ENCODE peak calls at places on chromosomes 3 and 15, in eight cellular contexts. O, U, W, S, D, Q, G and N are unnamed samples.
A peak's percentile ranks its signal among the peaks of the same experiment; 100 is the strongest.

GRCh38 chr3:177150970-177151627 is 46.2 kb downstream of the TBL1XR1 start:
- DNase-seq in O (peak; percentile 38), W (peak; percentile 77), U (peak; percentile 18), Q (no peak), D (no peak), G (no peak), S (peak; percentile 22), N (no peak)

GRCh38 chr3:16888785-16889607 is 4.2 kb downstream of the PLCL2 start:
- DNase-seq in W (peak; percentile 78), G (no peak), U (no peak), O (no peak), D (no peak), S (peak; percentile 47), Q (no peak), N (no peak)

GRCh38 chr3:129321887-129322286 is 43.2 kb downstream of the HMCES start:
- DNase-seq in G (no peak), U (no peak), Q (no peak), O (no peak), W (no peak), S (no peak), D (no peak), N (no peak)

GRCh38 chr3:5657109-5657508 is 469.6 kb downstream of the EDEM1 start:
- DNase-seq in W (no peak), D (no peak), Q (no peak), S (no peak), G (no peak), U (no peak), O (peak; percentile 46), N (no peak)

GRCh38 chr3:38824349-38824748 is 8.3 kb upstream of the SCN10A start:
- DNase-seq in G (no peak), Q (no peak), W (no peak), S (no peak), O (no peak), U (no peak), D (no peak), N (no peak)

GRCh38 chr3:160695003-160695402 is 18.0 kb downstream of the ARL14 start:
- DNase-seq in G (no peak), S (no peak), U (no peak), O (no peak), W (no peak), Q (no peak), D (no peak), N (no peak)

GRCh38 chr3:34106879-34107278 is 308.4 kb downstream of the PDCD6IP start:
- DNase-seq in U (peak; percentile 67), D (no peak), O (peak; percentile 42), G (no peak), Q (no peak), W (peak; percentile 70), S (no peak), N (no peak)

GRCh38 chr15:80474224-80474619 is 70.0 kb downstream of the ARNT2 start:
- DNase-seq in W (no peak), D (no peak), Q (no peak), S (no peak), U (no peak), O (no peak), G (no peak), N (no peak)

GRCh38 chr3:76824658-76825310 is 215.1 kb upstream of the ROBO2 start:
- DNase-seq in G (no peak), D (no peak), U (no peak), W (no peak), S (no peak), O (no peak), Q (no peak), N (no peak)

GRCh38 chr3:142285057-142285666 is 59.8 kb upstream of the GK5 start:
- DNase-seq in O (no peak), S (no peak), Q (peak; percentile 18), G (no peak), D (no peak), W (no peak), U (no peak), N (no peak)

GRCh38 chr3:103158183-103158582 is 723.4 kb downstream of the ZPLD1 start:
- DNase-seq in O (no peak), U (no peak), Q (no peak), W (no peak), S (no peak), G (no peak), D (no peak), N (no peak)

GRCh38 chr3:142896201-142896755 is 7.4 kb upstream of the PCOLCE2 start:
- DNase-seq in Q (no peak), O (no peak), D (no peak), U (no peak), W (no peak), S (no peak), G (no peak), N (no peak)

GRCh38 chr3:12179441-12179840 is 20.7 kb upstream of the TIMP4 start:
- DNase-seq in Q (no peak), U (no peak), S (no peak), G (no peak), O (no peak), D (no peak), W (no peak), N (no peak)

GRCh38 chr3:38543602-38544001 is 47.5 kb downstream of the EXOG start:
- DNase-seq in U (no peak), O (no peak), G (no peak), S (no peak), D (peak; percentile 88), W (no peak), Q (no peak), N (no peak)

GRCh38 chr3:114093596-114093995 is 37.1 kb downstream of the QTRT2 start:
- DNase-seq in G (no peak), W (no peak), U (peak; percentile 90), S (no peak), O (peak; percentile 20), D (no peak), Q (peak; percentile 62), N (no peak)

GRCh38 chr15:37701230-37701629 is 233.2 kb upstream of the TMCO5A start:
- DNase-seq in G (no peak), U (no peak), S (no peak), W (no peak), O (no peak), Q (no peak), D (no peak), N (no peak)

GRCh38 chr3:21795863-21796392 is 44.9 kb upstream of the ZNF385D start:
- DNase-seq in W (no peak), D (no peak), S (no peak), Q (no peak), O (no peak), G (no peak), U (no peak), N (no peak)

GRCh38 chr3:170751083-170751893 is 118.7 kb downstream of the RPL22L1 start:
- DNase-seq in W (no peak), Q (peak; percentile 76), S (no peak), G (peak; percentile 88), U (peak; percentile 93), O (no peak), D (peak; percentile 81), N (peak; percentile 39)

GRCh38 chr15:100923902-100924301 is 4.7 kb downstream of the LRRK1 start:
- DNase-seq in S (no peak), D (no peak), G (no peak), Q (no peak), U (no peak), W (no peak), O (no peak), N (no peak)

GRCh38 chr15:57555270-57555669 is 36.4 kb upstream of the MYZAP start:
- DNase-seq in W (no peak), D (no peak), S (no peak), O (no peak), G (no peak), Q (peak; percentile 25), U (no peak), N (no peak)

GRCh38 chr15:68550498-68551295 is 28.1 kb upstream of the CORO2B start:
- DNase-seq in U (peak; percentile 47), W (peak; percentile 69), G (peak; percentile 83), D (peak; percentile 85), Q (peak; percentile 84), S (peak; percentile 52), O (peak; percentile 41), N (peak; percentile 52)

GRCh38 chr15:67296188-67296587 is 41.6 kb downstream of the IQCH start:
- DNase-seq in D (no peak), O (no peak), G (no peak), U (no peak), W (no peak), Q (no peak), S (no peak), N (no peak)

GRCh38 chr15:25169318-25169717 is 214.5 kb downstream of the SNRPN start:
- DNase-seq in D (peak; percentile 29), G (no peak), U (no peak), O (no peak), S (no peak), Q (no peak), W (no peak), N (no peak)

GRCh38 chr3:112464264-112464663 is 35.0 kb downstream of the BTLA start:
- DNase-seq in D (no peak), U (no peak), W (peak; percentile 82), Q (no peak), G (no peak), O (peak; percentile 83), S (peak; percentile 47), N (no peak)